ENCODE peak calls at places on chromosomes 4 and X, in seven cellular contexts. T is epithelial cell of proximal tubule, G is endodermal cell, S is uterus, B is cardiac fibroblast, P is astrocyte of the spinal cord, N is PC-9. C is an unnamed sample.

GRCh38 chr4:21113496-21114213 is 413.4 kb downstream of the PACRGL start:
- DNase-seq in T (no peak), P (peak), G (no peak), N (peak), S (no peak), B (peak), C (peak)

GRCh38 chr4:104491396-104491821 is 3.3 kb downstream of the CXXC4 start:
- DNase-seq in G (peak), N (no peak), S (peak), T (no peak), B (peak), P (peak), C (peak)

GRCh38 chr4:57081651-57082349 is 28.4 kb downstream of the IGFBP7 start:
- DNase-seq in T (no peak), G (peak), N (no peak), B (no peak), S (no peak), P (no peak), C (no peak)

GRCh38 chrX:150649096-150649870 is 43.9 kb upstream of the MTMR1 start:
- DNase-seq in P (peak), B (peak), S (peak), N (no peak), G (no peak), T (no peak), C (peak)

GRCh38 chrX:45807572-45808425 is 607.1 kb upstream of the DIPK2B start:
- DNase-seq in B (peak), S (no peak), P (peak), T (peak), N (no peak), G (no peak), C (peak)

GRCh38 chr4:45063166-45063565 is 336.8 kb upstream of the GNPDA2 start:
- DNase-seq in S (peak), G (no peak), B (no peak), T (no peak), N (no peak), P (no peak), C (no peak)

GRCh38 chrX:124842205-124842604 is 477.5 kb upstream of the TEX13C start:
- DNase-seq in T (no peak), G (no peak), S (no peak), B (no peak), P (no peak), N (no peak), C (no peak)

GRCh38 chrX:84189125-84189524 is 1.1 kb upstream of the RPS6KA6 start:
- DNase-seq in T (no peak), G (no peak), N (no peak), P (no peak), B (no peak), S (no peak), C (no peak)

GRCh38 chr4:41256131-41256739 is 493 bp upstream of the UCHL1 start:
- DNase-seq in G (peak), P (peak), B (peak), N (peak), S (no peak), T (no peak), C (no peak)

GRCh38 chrX:104854188-104854587 is 288.2 kb downstream of the IL1RAPL2 start:
- DNase-seq in T (no peak), G (no peak), S (no peak), N (peak), B (no peak), P (peak), C (peak)

GRCh38 chrX:151386838-151387459 is 10.1 kb upstream of the VMA21 start:
- DNase-seq in N (no peak), T (no peak), P (no peak), G (no peak), S (no peak), B (no peak), C (no peak)

GRCh38 chrX:136694491-136695087 is 46.6 kb downstream of the CD40LG start:
- DNase-seq in B (peak), S (no peak), T (no peak), N (peak), G (peak), P (peak), C (peak)

GRCh38 chr4:122663814-122664610 is 43.1 kb upstream of the IL21 start:
- DNase-seq in T (no peak), P (no peak), G (no peak), S (no peak), B (peak), N (no peak), C (no peak)
- TF ChIP-seq CTCF in T (no peak), P (no peak), G (no peak), S (no peak), B (no peak), N (no peak), C (no peak)

GRCh38 chr4:89307446-89308160 is at the start of gene GPRIN3:
- DNase-seq in P (peak), B (no peak), S (peak), T (no peak), G (peak), N (no peak), C (peak)

GRCh38 chr4:89305028-89305427 is 2.6 kb downstream of the GPRIN3 start:
- DNase-seq in B (no peak), S (no peak), T (no peak), P (no peak), G (no peak), N (no peak), C (no peak)

GRCh38 chr4:89306486-89307184 is 965 bp downstream of the GPRIN3 start:
- DNase-seq in S (no peak), B (no peak), T (no peak), N (no peak), G (no peak), P (no peak), C (no peak)

GRCh38 chr4:89307185-89307445 is 485 bp downstream of the GPRIN3 start:
- DNase-seq in T (no peak), S (no peak), G (no peak), N (no peak), P (no peak), B (no peak), C (no peak)

GRCh38 chr4:89305712-89306437 is 1.7 kb downstream of the GPRIN3 start:
- DNase-seq in S (no peak), P (peak), T (peak), B (peak), N (no peak), G (no peak), C (peak)
- H3K4me3 ChIP-seq in S (no peak), P (no peak), T (peak), B (no peak), N (no peak), G (no peak), C (no peak)

GRCh38 chr4:3598695-3599227 is 66.5 kb upstream of the LRPAP1 start:
- DNase-seq in T (no peak), N (no peak), P (no peak), S (no peak), G (no peak), B (no peak), C (no peak)
- TF ChIP-seq CTCF in T (no peak), N (no peak), P (no peak), S (no peak), G (no peak), B (no peak), C (no peak)

DNA sequence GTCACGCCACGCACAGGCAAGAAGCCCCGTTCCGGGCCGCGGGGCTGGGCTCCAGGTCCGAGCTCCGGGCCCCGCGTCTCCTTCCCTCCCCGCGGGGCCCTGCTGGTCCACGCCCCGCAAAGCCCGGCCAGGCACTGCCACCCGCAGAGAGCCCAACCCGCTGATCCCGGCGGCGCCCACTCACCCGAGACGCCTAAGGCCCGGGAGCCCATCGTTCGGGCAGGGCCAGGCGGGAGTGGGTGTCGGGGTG is 870 bp downstream of the PDZD4 start:
- DNase-seq in B (no peak), G (no peak), N (no peak), T (no peak), P (no peak), S (no peak), C (no peak)
- H3K4me3 ChIP-seq in B (no peak), G (peak), N (no peak), T (no peak), P (no peak), S (peak), C (no peak)

DNA sequence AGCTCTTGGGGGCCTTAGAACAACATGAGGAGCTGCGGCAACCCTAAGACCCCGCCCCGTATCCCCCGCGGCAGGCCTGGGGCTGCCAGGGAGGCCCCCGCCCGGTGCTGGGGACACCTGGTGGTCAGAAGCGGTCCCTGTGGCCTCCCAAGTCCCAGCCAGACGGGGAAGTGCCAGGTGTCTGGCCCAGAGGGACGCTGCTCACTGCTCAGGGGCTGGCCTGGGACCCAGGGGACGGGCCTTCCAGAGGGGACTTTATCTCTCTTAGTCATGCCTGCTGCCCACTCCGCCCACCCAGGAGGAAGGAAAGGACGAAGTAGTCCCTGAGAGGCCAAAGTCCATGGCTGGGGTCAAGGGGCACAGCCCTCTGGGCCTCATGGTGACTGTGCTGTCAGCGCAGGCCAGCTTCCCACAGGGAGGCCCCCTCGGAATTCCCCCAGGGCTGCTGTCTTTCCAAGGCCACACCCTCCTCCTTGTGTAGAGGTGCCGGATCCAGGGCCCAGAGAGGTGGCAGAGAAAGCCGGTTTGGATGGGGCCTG is 31.0 kb upstream of the HTRA3 start:
- DNase-seq in S (no peak), N (no peak), T (no peak), P (no peak), G (peak), B (no peak), C (no peak)
- TF ChIP-seq CTCF in S (no peak), N (peak), T (peak), P (peak), G (peak), B (peak), C (no peak)

GRCh38 chr4:102868153-102868781 is 525 bp upstream of the CISD2 start:
- DNase-seq in N (no peak), T (no peak), P (no peak), S (peak), G (no peak), B (no peak), C (no peak)

GRCh38 chr4:102867278-102868152 is 1.3 kb upstream of the CISD2 start:
- DNase-seq in G (no peak), S (no peak), N (no peak), T (no peak), P (no peak), B (no peak), C (no peak)

GRCh38 chr4:102869569-102870227 is 906 bp downstream of the CISD2 start:
- DNase-seq in S (no peak), T (no peak), G (no peak), P (no peak), B (no peak), N (no peak), C (no peak)

GRCh38 chr4:102868782-102869568 is at the start of gene CISD2:
- DNase-seq in S (peak), N (peak), P (peak), T (peak), G (peak), B (peak), C (peak)

DNA sequence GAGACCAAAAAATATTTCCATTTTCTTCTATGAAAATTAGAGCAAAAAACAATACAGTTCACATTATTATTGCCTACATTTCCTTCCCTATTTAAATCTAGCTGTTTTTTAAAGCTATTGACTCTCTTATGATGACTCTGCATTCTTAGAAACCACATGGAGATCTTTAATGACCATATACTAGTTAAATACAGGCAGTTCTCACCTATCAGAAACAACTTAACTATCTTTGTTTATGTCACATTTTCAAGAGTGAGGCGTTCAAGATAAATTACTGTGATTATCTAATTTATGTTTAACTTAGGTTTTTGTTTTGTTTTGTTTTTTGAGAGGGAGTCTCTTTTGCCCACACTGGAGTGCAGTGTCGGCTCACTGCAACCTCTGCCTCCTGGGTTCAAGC is 3.0 kb downstream of the CISD2 start:
- DNase-seq in S (no peak), P (no peak), B (no peak), N (no peak), T (no peak), G (no peak), C (no peak)
- H3K4me3 ChIP-seq in S (no peak), P (no peak), B (no peak), N (peak), T (no peak), G (peak), C (no peak)

DNA sequence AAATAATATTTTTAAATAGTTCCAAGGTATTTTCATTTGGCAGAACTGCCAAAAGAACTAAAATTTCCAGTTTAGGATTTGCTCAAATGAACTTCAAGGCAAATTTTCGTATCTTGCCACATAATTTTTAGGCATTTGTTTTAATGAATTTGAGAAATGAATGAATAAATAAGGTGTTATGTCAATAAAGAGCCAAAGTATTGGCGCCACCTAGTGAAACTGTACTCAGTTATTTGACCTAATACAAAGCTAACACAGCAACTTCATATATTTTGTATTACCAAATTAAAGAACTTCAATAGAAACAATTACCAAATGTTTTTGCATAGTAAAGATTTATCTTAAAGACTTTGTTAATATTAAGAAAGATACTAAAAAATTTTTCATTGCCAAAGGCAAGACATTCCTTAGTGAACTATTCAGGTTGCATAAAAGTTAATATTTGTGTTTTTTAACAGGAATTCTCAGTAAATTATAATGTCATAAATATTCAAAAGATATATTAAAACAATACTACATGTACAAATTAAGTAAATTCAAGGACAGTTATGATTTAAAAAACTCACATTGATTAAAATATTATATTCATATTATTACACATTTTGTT is 50.3 kb downstream of the STPG2 start:
- DNase-seq in P (peak), G (no peak), N (no peak), T (no peak), S (no peak), B (peak), C (peak)
- TF ChIP-seq CTCF in P (peak), G (peak), N (peak), T (peak), S (no peak), B (peak), C (peak)

GRCh38 chr4:86359944-86360478 is at the start of gene MAPK10:
- DNase-seq in P (peak), S (peak), B (peak), G (peak), N (no peak), T (peak), C (peak)
- H3K4me3 ChIP-seq in P (peak), S (peak), B (peak), G (peak), N (no peak), T (peak), C (peak)